ENCODE peak calls at places on chromosome 10, in five cellular contexts. V is HCT116, H is fibroblast of lung, L is sigmoid colon, U is progenitor cell of endocrine pancreas. O is an unnamed sample.

GRCh38 chr10:104038958-104039752 is 46.5 kb downstream of the COL17A1 start:
- DNase-seq in V (no peak), U (no peak), H (no peak), L (no peak), O (no peak)

GRCh38 chr10:12848439-12849173 is 152.9 kb downstream of the CCDC3 start:
- DNase-seq in U (no peak), L (no peak), V (no peak), H (no peak), O (no peak)

GRCh38 chr10:131690805-131691239 is 210.0 kb upstream of the PPP2R2D start:
- DNase-seq in L (peak), U (no peak), H (no peak), V (no peak), O (no peak)

GRCh38 chr10:86111902-86112301 is 254.7 kb downstream of the GRID1 start:
- DNase-seq in L (no peak), V (no peak), H (no peak), U (no peak), O (no peak)

GRCh38 chr10:29555746-29556481 is 78.9 kb downstream of the SVIL start:
- DNase-seq in U (no peak), H (peak), L (no peak), V (no peak), O (no peak)

GRCh38 chr10:106535304-106535964 is 629.1 kb downstream of the SORCS1 start:
- DNase-seq in H (no peak), U (no peak), L (no peak), V (no peak), O (no peak)

GRCh38 chr10:31508882-31509281 is 189.9 kb downstream of the ZEB1 start:
- DNase-seq in U (no peak), H (no peak), V (no peak), L (no peak), O (no peak)

GRCh38 chr10:70537398-70538194 is 59.0 kb downstream of the PALD1 start:
- DNase-seq in V (no peak), U (peak), H (no peak), L (no peak), O (no peak)

GRCh38 chr10:85926986-85927385 is 439.6 kb downstream of the GRID1 start:
- DNase-seq in H (no peak), V (no peak), L (no peak), U (no peak), O (no peak)

GRCh38 chr10:102394079-102394800 is 1.3 kb upstream of the NFKB2 start:
- DNase-seq in U (peak), L (peak), H (peak), V (peak), O (peak)
- TF ChIP-seq CTCF in U (peak), L (peak), H (no peak), V (no peak), O (peak)

DNA sequence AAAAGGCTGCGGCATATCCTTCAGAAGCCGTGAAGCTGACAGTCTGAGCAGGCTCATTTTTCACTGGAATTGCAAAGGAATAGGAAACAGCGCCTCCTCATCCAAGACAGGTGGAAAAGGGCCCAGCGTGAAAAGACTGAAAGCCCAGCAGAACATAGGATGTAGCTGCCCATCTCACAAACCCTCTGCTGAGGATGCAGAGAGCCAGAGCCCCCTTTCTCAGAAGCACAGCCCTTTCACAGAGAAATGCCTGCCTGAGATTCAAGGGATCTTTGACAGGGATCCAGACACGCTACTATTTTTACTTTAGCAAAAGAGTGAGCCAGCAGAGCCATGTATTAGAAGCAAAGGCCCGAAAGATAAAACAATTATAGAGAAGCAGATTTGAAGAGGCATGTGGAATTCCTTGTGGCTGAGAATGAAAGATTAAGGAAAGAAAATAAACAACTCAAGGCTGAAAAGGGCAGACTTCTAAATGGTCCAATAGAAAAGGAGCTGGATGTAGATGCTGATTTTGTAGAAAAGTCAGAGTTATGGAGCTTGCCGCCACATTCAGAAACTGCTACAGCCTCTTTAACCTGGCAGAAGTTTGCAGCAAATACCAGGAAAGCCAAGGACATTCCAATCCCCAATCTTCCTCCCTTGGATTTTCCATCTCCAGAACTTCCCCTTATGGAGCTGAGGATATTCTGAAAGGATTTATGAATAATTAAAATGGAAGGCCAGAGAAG is 36.9 kb downstream of the GDI2 start:
- DNase-seq in V (no peak), L (no peak), U (no peak), H (peak), O (no peak)
- TF ChIP-seq CTCF in V (no peak), L (no peak), U (no peak), H (no peak), O (no peak)

GRCh38 chr10:87817873-87818504 is at the start of gene ATAD1:
- DNase-seq in L (peak), H (peak), U (peak), V (peak), O (peak)
- TF ChIP-seq CTCF in L (no peak), H (peak), U (peak), V (no peak), O (no peak)

GRCh38 chr10:80161321-80162084 is 29.0 kb downstream of the PLAC9 start:
- DNase-seq in U (no peak), L (no peak), V (no peak), H (no peak), O (no peak)
- TF ChIP-seq CTCF in U (peak), L (no peak), V (no peak), H (peak), O (no peak)